ENCODE peak calls at places on chromosomes 4 and X, in six cellular contexts. L, M, R, N, G and O are unnamed samples.

GRCh38 chrX:12906392-12906791 is at the start of gene TLR8:
- DNase-seq in L (no peak), M (no peak), R (no peak), N (no peak), G (no peak), O (no peak)

GRCh38 chrX:15915959-15916703 is 61.5 kb upstream of the AP1S2 start:
- DNase-seq in L (no peak), M (no peak), R (no peak), N (no peak), G (no peak), O (no peak)

GRCh38 chr4:38030023-38030422 is 69.8 kb downstream of the PTTG2 start:
- DNase-seq in L (no peak), M (peak; percentile 24), R (no peak), N (no peak), G (no peak), O (no peak)

GRCh38 chr4:170875868-170876267 is 786.1 kb upstream of the AADAT start:
- DNase-seq in L (peak; percentile 3), M (no peak), R (no peak), N (peak; percentile 44), G (no peak), O (no peak)

GRCh38 chrX:119194631-119195030 is 41.5 kb upstream of the PGRMC1 start:
- DNase-seq in L (peak; percentile 30), M (no peak), R (no peak), N (peak; percentile 39), G (no peak), O (no peak)

GRCh38 chrX:48769230-48769629 is 7.7 kb downstream of the GLOD5 start:
- DNase-seq in L (no peak), M (no peak), R (no peak), N (no peak), G (no peak), O (no peak)

GRCh38 chr4:151417164-151417571 is 8.2 kb downstream of the FHIP1A start:
- DNase-seq in L (no peak), M (no peak), R (no peak), N (peak; percentile 67), G (no peak), O (no peak)

GRCh38 chr4:19689511-19689910 is 562.2 kb upstream of the SLIT2 start:
- DNase-seq in L (no peak), M (peak; percentile 3), R (no peak), N (no peak), G (no peak), O (no peak)

GRCh38 chrX:73562458-73562857 is 539 bp upstream of the CHIC1 start:
- DNase-seq in L (peak; percentile 2), M (no peak), R (no peak), N (no peak), G (no peak), O (no peak)

GRCh38 chr4:122450847-122451246 is 5.7 kb downstream of the IL2 start:
- DNase-seq in L (peak; percentile 41), M (peak; percentile 3), R (no peak), N (peak; percentile 91), G (no peak), O (peak; percentile 86)

GRCh38 chr4:93183589-93183988 is 645.0 kb upstream of the ATOH1 start:
- DNase-seq in L (no peak), M (peak; percentile 12), R (no peak), N (no peak), G (no peak), O (no peak)

GRCh38 chr4:103361926-103362325 is 163.8 kb upstream of the CENPE start:
- DNase-seq in L (no peak), M (no peak), R (no peak), N (no peak), G (no peak), O (no peak)

GRCh38 chr4:20311863-20312262 is 60.2 kb downstream of the SLIT2 start:
- DNase-seq in L (no peak), M (no peak), R (no peak), N (no peak), G (no peak), O (no peak)

GRCh38 chr4:167023359-167023925 is 210.9 kb downstream of the SPOCK3 start:
- DNase-seq in L (no peak), M (no peak), R (no peak), N (no peak), G (no peak), O (no peak)

GRCh38 chr4:89283226-89283974 is 24.2 kb downstream of the GPRIN3 start:
- DNase-seq in L (peak; percentile 74), M (peak; percentile 34), R (no peak), N (no peak), G (no peak), O (no peak)

GRCh38 chr4:30948653-30949052 is 228.5 kb downstream of the PCDH7 start:
- DNase-seq in L (no peak), M (peak; percentile 52), R (no peak), N (no peak), G (no peak), O (no peak)

GRCh38 chr4:78069859-78070258 is 12.7 kb downstream of the FRAS1 start:
- DNase-seq in L (no peak), M (no peak), R (no peak), N (no peak), G (peak; percentile 55), O (no peak)

GRCh38 chr4:180527993-180528392 is 1715.2 kb upstream of the TENM3 start:
- DNase-seq in L (no peak), M (no peak), R (no peak), N (no peak), G (no peak), O (no peak)

GRCh38 chr4:139242511-139243051 is 37.4 kb downstream of the MGARP start:
- DNase-seq in L (no peak), M (peak; percentile 48), R (no peak), N (no peak), G (no peak), O (no peak)

GRCh38 chrX:112834016-112834855 is 6.4 kb downstream of the AMOT start:
- DNase-seq in L (no peak), M (no peak), R (no peak), N (no peak), G (no peak), O (no peak)

GRCh38 chr4:107988763-107989035 is 990 bp upstream of the HADH start:
- DNase-seq in L (no peak), M (no peak), R (no peak), N (peak; percentile 8), G (no peak), O (no peak)

GRCh38 chrX:30196322-30196721 is 19.0 kb upstream of the MAGEB2 start:
- DNase-seq in L (peak; percentile 11), M (peak; percentile 28), R (no peak), N (peak; percentile 49), G (no peak), O (peak; percentile 54)

GRCh38 chrX:27599928-27600327 is 9.8 kb downstream of the DCAF8L2 start:
- DNase-seq in L (peak; percentile 42), M (peak; percentile 20), R (no peak), N (no peak), G (no peak), O (no peak)
- TF ChIP-seq CTCF in L (peak; percentile 38), M (no peak), R (no peak), N (no peak), G (no peak), O (peak; percentile 27)

DNA sequence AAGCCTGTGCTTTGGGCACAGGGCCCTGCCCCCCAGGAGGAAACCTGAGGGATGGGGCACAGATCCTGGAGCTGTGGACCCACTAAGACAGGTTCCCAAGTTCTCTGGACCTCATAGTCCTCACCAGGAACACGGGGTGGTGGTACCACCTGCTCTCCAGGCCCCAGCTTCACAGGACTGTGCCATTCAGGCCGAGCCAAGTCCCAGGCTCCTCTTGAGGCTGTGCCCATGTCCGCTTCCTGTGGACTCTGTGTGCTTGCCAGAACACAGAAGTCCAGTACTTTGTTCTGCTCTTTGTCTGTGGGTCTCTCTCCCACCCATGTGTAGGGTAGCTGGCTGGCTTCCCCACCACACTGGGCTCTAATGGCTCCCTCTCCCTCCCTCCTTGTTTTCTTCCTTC is 104.5 kb upstream of the PSAPL1 start:
- DNase-seq in L (no peak), M (no peak), R (no peak), N (no peak), G (no peak), O (no peak)
- H3K27ac ChIP-seq in L (no peak overlapping the region), M (peak overlapping the region; percentile 91), R (no peak overlapping the region), N (no peak overlapping the region), G (no peak overlapping the region), O (no peak overlapping the region)

DNA sequence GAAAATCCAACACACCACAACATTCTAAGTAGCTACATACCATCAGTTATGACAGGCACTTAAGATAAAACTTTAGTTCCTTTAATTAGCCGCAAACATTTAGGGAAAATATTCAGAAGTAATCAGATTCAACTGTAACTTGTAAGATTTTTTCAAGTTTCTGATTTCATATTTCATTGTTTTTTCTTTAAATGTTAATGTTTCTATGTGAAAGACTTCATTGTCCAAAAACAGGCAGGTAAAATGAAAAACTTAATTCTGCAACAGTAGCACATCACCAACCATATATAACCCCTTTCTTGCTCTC is 11.6 kb upstream of the ODAM start:
- DNase-seq in L (no peak), M (no peak), R (no peak), N (no peak), G (no peak), O (no peak)
- TF ChIP-seq CTCF in L (no peak), M (peak; percentile 31), R (peak; percentile 10), N (no peak), G (no peak), O (peak; percentile 25)

DNA sequence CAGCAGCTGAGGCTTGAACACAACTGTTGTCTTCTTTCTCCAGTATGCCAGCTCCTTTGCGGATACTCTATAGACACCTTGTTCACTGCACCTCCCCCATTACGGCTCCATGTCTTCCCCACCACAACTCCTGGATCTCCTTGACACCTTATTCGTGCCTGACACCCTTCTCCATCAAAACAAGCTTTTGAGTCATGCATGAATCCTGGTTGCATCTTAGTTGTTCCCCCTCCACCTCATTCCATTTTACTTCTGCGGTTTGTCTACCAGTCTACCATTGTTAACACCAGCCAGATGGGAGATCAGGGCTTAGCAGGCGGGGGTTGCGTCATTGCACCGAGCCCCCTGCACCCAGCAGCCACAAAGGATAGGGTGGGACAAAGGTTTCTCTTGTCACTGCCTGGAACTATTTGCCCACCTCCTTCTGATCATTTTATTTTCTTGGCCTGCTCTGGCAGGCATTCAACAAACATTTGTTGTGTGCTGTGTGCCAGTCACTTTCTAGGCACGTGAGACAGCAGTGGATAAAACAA is 2.0 kb upstream of the CDK16 start:
- DNase-seq in L (no peak), M (no peak), R (no peak), N (no peak), G (no peak), O (no peak)
- H3K27ac ChIP-seq in L (peak overlapping the region; percentile 86), M (peak overlapping the region; percentile 93), R (no peak overlapping the region), N (peak overlapping the region; percentile 84), G (peak overlapping the region; percentile 95), O (peak overlapping the region; percentile 82)

GRCh38 chr4:106818764-106819163 is 217.3 kb downstream of the DKK2 start:
- DNase-seq in L (no peak), M (no peak), R (no peak), N (no peak), G (no peak), O (no peak)
- TF ChIP-seq CTCF in L (no peak), M (peak; percentile 34), R (no peak), N (no peak), G (no peak), O (peak; percentile 25)